ENCODE peak calls at places on chromosomes 5 and 9, in nine cellular contexts. J, E, Q, Z, T, X, H, W and A are unnamed samples. For H3K4me1, the result is how much of the 10 kb centered on the place peaks cover.

GRCh38 chr5:90421136-90421535 is 11.6 kb upstream of the CETN3 start:
- DNase-seq in Z (peak), W (peak), X (no peak), H (no peak), J (peak), T (peak), Q (no peak), E (peak), A (peak)

GRCh38 chr9:118529210-118529609 is 825.0 kb downstream of the TLR4 start:
- DNase-seq in J (no peak), Q (no peak), E (no peak), X (no peak), T (peak), H (no peak), Z (no peak), W (no peak), A (no peak)

GRCh38 chr9:111096051-111096450 is 57.8 kb upstream of the LPAR1 start:
- DNase-seq in X (no peak), W (no peak), Q (no peak), Z (peak), T (peak), H (no peak), E (peak), J (no peak), A (no peak)

GRCh38 chr5:124669300-124669648 is 77.2 kb downstream of the ZNF608 start:
- DNase-seq in W (no peak), E (no peak), Z (no peak), X (no peak), T (no peak), H (no peak), Q (no peak), J (no peak), A (no peak)

GRCh38 chr5:123720955-123721354 is 209.0 kb downstream of the CSNK1G3 start:
- DNase-seq in T (no peak), H (no peak), Q (no peak), W (peak), X (no peak), E (no peak), Z (no peak), J (no peak), A (no peak)

GRCh38 chr5:2261002-2261703 is 378.4 kb upstream of the IRX4 start:
- DNase-seq in J (no peak), X (no peak), Q (no peak), H (no peak), E (no peak), Z (no peak), W (no peak), T (no peak), A (no peak)

GRCh38 chr5:180050106-180050929 is 21.2 kb downstream of the RNF130 start:
- DNase-seq in E (no peak), J (no peak), T (no peak), X (no peak), H (no peak), Z (peak), W (no peak), Q (no peak), A (no peak)

GRCh38 chr5:132019857-132020555 is 8.5 kb upstream of the ACSL6 start:
- DNase-seq in T (no peak), Q (no peak), W (no peak), J (no peak), H (no peak), X (peak), Z (no peak), E (no peak), A (no peak)

GRCh38 chr5:76602094-76602726 is 21.0 kb downstream of the F2RL2 start:
- DNase-seq in W (peak), Z (no peak), T (peak), E (no peak), H (no peak), Q (no peak), J (no peak), X (no peak), A (no peak)

GRCh38 chr5:52073993-52074689 is 690.9 kb downstream of the ISL1 start:
- DNase-seq in Q (no peak), T (no peak), H (no peak), W (no peak), J (no peak), Z (no peak), X (no peak), E (no peak), A (no peak)

GRCh38 chr5:57338068-57338848 is 144.4 kb downstream of the ACTBL2 start:
- DNase-seq in Q (peak), W (peak), X (peak), H (peak), T (peak), Z (peak), J (peak), E (peak), A (peak)

GRCh38 chr5:147558131-147558730 is 48.4 kb upstream of the DPYSL3 start:
- DNase-seq in Z (no peak), J (peak), T (peak), X (no peak), H (no peak), E (no peak), W (no peak), Q (no peak), A (no peak)
- H2AFZ ChIP-seq in Z (no peak), J (no peak), T (no peak), X (no peak), H (no peak), E (peak), W (no peak), Q (no peak), A (no peak)

DNA sequence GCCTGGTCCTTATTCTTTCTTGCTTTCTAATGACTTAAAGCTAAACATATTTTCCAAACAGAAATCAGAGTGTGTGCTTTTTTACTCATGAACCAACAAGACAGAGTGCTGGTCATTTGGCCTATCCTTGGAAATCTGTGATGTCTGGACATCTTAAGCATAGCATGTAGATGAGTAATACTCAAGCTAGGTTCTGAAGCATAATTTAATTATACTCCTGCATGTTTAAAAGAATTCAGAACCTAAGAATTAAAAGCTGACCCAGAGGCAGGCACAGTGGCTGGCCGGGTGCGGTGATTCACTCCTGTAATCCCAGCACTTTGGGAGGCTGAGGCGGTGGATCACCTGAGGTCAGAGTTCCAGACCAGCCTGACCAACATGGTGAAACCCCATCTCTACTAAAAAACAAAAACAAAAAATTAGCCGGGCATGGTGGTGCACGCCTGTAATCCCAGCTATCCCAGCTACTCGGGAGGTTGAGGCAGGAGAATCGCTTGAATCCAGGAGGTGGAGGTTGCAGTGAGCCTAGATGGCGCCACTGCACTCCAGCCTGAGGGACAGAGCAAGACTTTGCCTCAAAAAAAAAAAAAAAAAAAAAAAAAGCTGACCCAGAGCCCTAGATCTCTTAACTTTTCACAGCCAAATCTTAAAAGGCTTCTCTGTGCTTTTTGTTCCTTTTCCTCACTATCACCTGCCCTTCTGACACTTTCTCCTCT is 16.2 kb upstream of the TJP2 start:
- DNase-seq in X (no peak), J (no peak), Z (no peak), T (peak), E (no peak), W (no peak), Q (no peak), H (no peak), A (no peak)
- TF ChIP-seq EZH2phosphoT487 in X (no peak), J (no peak), Z (no peak), T (no peak), E (no peak), W (no peak), Q (no peak), H (no peak), A (no peak)

GRCh38 chr9:27365977-27366376 is 69.0 kb upstream of the EQTN start:
- DNase-seq in Q (no peak), X (peak), J (no peak), W (no peak), E (no peak), Z (no peak), T (no peak), H (no peak), A (no peak)

GRCh38 chr9:27369591-27369990 is 72.6 kb upstream of the EQTN start:
- DNase-seq in X (no peak), Q (no peak), W (no peak), E (no peak), Z (peak), H (no peak), J (no peak), T (no peak), A (no peak)

GRCh38 chr9:27367922-27368316 is 71.0 kb upstream of the EQTN start:
- DNase-seq in X (no peak), H (no peak), Z (no peak), J (no peak), Q (no peak), W (no peak), T (no peak), E (no peak), A (no peak)

GRCh38 chr9:27368317-27368985 is 71.5 kb upstream of the EQTN start:
- DNase-seq in Q (no peak), X (no peak), H (no peak), E (peak), T (peak), W (no peak), J (peak), Z (no peak), A (no peak)

DNA sequence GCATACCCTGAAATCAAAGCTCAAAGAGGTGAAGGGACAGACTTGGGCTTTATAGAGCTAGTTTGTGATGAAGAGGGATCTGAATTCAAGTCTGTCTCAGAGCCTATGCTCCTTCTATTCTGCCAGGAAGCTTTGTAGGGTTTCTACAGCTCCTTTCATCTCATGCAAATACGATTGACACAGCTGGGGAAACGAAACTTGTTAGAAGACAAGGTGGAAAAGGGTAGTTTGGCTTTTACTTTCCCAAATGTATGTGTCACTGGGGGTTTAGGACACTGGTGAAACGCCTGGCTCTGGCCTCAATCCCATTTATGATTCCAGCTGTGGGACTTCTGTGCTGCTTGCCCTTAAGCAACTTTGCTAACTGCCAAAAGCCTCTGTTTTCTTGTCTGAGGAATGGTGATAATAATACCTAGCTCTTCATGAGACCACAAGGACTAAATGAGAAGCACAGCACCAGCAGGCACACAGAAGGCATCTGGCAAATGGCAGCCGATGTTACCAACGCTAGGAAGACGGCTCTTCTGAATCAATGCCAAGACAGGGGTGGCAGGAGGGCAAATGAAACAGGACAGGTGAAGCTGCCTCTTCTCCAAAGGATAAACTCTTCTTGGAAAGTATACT is 70.3 kb upstream of the EQTN start:
- DNase-seq in T (no peak), Q (no peak), X (peak), E (no peak), J (no peak), H (no peak), Z (peak), W (no peak), A (peak)
- H3K4me1 ChIP-seq in T (under half), Q (under half), X (under half), E (under half), J (half or more), H (under half), Z (half or more), W (under half), A (under half)

GRCh38 chr5:113807384-113808053 is 294.0 kb downstream of the YTHDC2 start:
- DNase-seq in T (peak), Z (no peak), W (no peak), J (peak), X (no peak), H (no peak), Q (no peak), E (peak), A (no peak)
- H2AFZ ChIP-seq in T (peak), Z (peak), W (no peak), J (no peak), X (no peak), H (peak), Q (no peak), E (peak), A (no peak)

DNA sequence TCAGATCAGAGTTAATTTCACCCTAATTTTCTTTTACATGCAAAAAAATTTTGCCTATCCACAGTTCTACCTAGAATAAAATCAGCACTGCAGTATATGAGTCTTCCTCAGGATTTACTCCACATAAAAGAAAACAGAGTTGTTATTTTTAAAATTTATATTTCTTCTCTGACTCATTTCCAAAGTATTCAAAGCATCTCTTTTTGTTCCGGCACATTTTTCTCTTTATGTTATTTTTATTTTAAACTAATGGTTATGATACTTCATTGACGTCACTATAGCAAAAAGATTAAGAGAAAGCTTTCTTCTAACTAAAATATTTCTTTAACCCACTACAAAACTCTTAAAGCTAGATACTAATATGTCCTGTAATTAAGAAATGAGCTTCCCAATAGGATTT is 590.4 kb downstream of the PRELID2 start:
- DNase-seq in E (no peak), H (no peak), X (no peak), W (peak), Z (no peak), J (no peak), Q (no peak), T (peak), A (no peak)
- TF ChIP-seq EZH2phosphoT487 in E (no peak), H (no peak), X (no peak), W (no peak), Z (no peak), J (no peak), Q (no peak), T (no peak), A (no peak)

GRCh38 chr9:33163433-33164137 is 3.6 kb downstream of the B4GALT1 start:
- DNase-seq in H (no peak), Z (no peak), E (no peak), Q (no peak), W (no peak), X (no peak), J (no peak), T (peak), A (no peak)

GRCh38 chr9:33161589-33162132 is 5.5 kb downstream of the B4GALT1 start:
- DNase-seq in T (peak), Q (peak), X (no peak), Z (no peak), J (peak), E (no peak), H (no peak), W (peak), A (no peak)

GRCh38 chr9:33164138-33164809 is 2.9 kb downstream of the B4GALT1 start:
- DNase-seq in E (no peak), Q (no peak), H (no peak), X (no peak), Z (no peak), J (no peak), W (no peak), T (peak), A (peak)

GRCh38 chr9:33161011-33161588 is 6.0 kb downstream of the B4GALT1 start:
- DNase-seq in Q (peak), Z (no peak), X (no peak), J (peak), W (peak), E (peak), H (peak), T (peak), A (no peak)

GRCh38 chr9:33162721-33163311 is 4.3 kb downstream of the B4GALT1 start:
- DNase-seq in W (peak), X (no peak), T (peak), Q (no peak), J (peak), H (no peak), Z (no peak), E (no peak), A (no peak)
- H3K4me1 ChIP-seq in W (half or more), X (half or more), T (half or more), Q (half or more), J (half or more), H (half or more), Z (under half), E (under half), A (half or more)

DNA sequence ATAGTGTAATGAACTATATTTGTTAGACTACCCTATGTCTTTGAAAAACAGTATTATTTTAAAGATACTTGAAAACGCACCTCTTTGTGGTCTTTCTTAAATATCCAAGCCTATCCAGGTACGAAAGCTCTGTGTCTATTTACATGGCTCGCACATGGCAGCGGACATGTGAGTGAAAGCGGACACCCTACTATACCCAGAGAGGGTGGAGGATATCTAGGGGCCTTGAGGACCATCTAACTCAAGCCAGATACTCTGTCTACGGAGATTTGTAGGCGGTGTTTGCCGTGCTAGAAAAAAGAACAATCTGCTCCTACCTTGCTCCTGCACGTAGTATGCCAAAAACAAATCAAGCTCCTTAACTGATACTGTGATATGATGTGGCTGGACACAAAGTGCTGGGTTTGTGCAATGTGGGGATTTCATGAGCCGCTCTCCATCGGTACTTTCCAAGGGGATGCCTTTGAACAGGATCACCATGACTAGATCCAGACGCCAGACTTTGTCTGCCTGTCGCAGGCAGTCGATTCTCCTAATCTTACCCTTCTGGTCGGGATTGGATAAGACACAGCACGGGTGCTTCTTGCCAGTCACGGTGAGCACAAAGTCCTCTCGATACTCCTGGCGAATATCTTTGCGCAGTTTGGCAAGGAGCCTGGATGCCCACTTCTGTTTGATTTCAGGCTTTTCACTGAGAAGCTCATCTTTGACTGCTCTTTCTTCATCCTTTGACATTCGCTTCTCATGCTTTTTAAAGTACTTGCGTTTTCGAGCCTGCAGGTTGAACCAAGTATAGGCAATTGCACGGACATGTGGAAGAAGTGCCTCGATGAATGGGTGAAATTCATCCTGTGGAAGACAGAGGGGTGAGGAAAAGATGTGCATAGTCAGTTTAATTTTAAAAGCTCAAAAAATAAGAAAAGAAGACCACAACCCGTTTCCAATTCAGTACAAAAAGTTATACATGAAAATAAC is 7.0 kb downstream of the NFIB start:
- DNase-seq in W (no peak), X (no peak), H (no peak), T (no peak), Q (no peak), Z (peak), E (peak), J (no peak), A (no peak)
- H2AFZ ChIP-seq in W (no peak), X (no peak), H (no peak), T (no peak), Q (no peak), Z (no peak), E (no peak), J (no peak), A (no peak)